ENCODE peak calls at places on chromosomes 1 and 21, in eight cellular contexts. One of them, this sample, is unnamed.

GRCh38 chr1:227792216-227793078 is 23.0 kb upstream of the PRSS38 start:
- DNase-seq in B cell: no peak
- DNase-seq in activated CD4-positive, alpha-beta T cell treated with anti-CD3 and anti-CD28 coated beads, Interleukin-2, amount 50 U/mL, for 1 hour: no peak
- DNase-seq in activated naive CD8-positive, alpha-beta T cell treated with anti-CD3 and anti-CD28 coated beads, Interleukin-2, amount 10 ng/mL, durations not matched to agents 7 days and 5 days: no peak
- DNase-seq in left ventricle myocardium inferior: no peak
- DNase-seq in activated CD8-positive, alpha-beta memory T cell treated with anti-CD3 and anti-CD28 coated beads for 4 hours: no peak
- DNase-seq in HT-29: no peak
- DNase-seq in NCI-H1092: no peak
- DNase-seq in this sample: no peak

GRCh38 chr1:108117908-108118902 is 81.9 kb downstream of the SLC25A24 start:
- DNase-seq in NCI-H1092: no peak
- DNase-seq in activated naive CD8-positive, alpha-beta T cell treated with anti-CD3 and anti-CD28 coated beads, Interleukin-2, amount 10 ng/mL, durations not matched to agents 7 days and 5 days: no peak
- DNase-seq in HT-29: no peak
- DNase-seq in B cell: no peak
- DNase-seq in activated CD4-positive, alpha-beta T cell treated with anti-CD3 and anti-CD28 coated beads, Interleukin-2, amount 50 U/mL, for 1 hour: no peak
- DNase-seq in left ventricle myocardium inferior: no peak
- DNase-seq in activated CD8-positive, alpha-beta memory T cell treated with anti-CD3 and anti-CD28 coated beads for 4 hours: no peak
- DNase-seq in this sample: peak; percentile 73

GRCh38 chr21:21279193-21279901 is 281.1 kb downstream of the NCAM2 start:
- DNase-seq in HT-29: no peak
- DNase-seq in NCI-H1092: no peak
- DNase-seq in B cell: no peak
- DNase-seq in left ventricle myocardium inferior: no peak
- DNase-seq in activated naive CD8-positive, alpha-beta T cell treated with anti-CD3 and anti-CD28 coated beads, Interleukin-2, amount 10 ng/mL, durations not matched to agents 7 days and 5 days: no peak
- DNase-seq in activated CD8-positive, alpha-beta memory T cell treated with anti-CD3 and anti-CD28 coated beads for 4 hours: no peak
- DNase-seq in activated CD4-positive, alpha-beta T cell treated with anti-CD3 and anti-CD28 coated beads, Interleukin-2, amount 50 U/mL, for 1 hour: no peak
- DNase-seq in this sample: no peak

GRCh38 chr1:115837762-115838421 is 3.0 kb downstream of the NHLH2 start:
- DNase-seq in NCI-H1092: no peak
- DNase-seq in B cell: no peak
- DNase-seq in activated CD8-positive, alpha-beta memory T cell treated with anti-CD3 and anti-CD28 coated beads for 4 hours: no peak
- DNase-seq in left ventricle myocardium inferior: no peak
- DNase-seq in activated CD4-positive, alpha-beta T cell treated with anti-CD3 and anti-CD28 coated beads, Interleukin-2, amount 50 U/mL, for 1 hour: no peak
- DNase-seq in HT-29: no peak
- DNase-seq in activated naive CD8-positive, alpha-beta T cell treated with anti-CD3 and anti-CD28 coated beads, Interleukin-2, amount 10 ng/mL, durations not matched to agents 7 days and 5 days: peak; percentile 32
- DNase-seq in this sample: no peak

GRCh38 chr1:2348346-2349275 is 42.7 kb downstream of the MORN1 start:
- DNase-seq in activated CD4-positive, alpha-beta T cell treated with anti-CD3 and anti-CD28 coated beads, Interleukin-2, amount 50 U/mL, for 1 hour: no peak
- DNase-seq in B cell: no peak
- DNase-seq in activated CD8-positive, alpha-beta memory T cell treated with anti-CD3 and anti-CD28 coated beads for 4 hours: no peak
- DNase-seq in activated naive CD8-positive, alpha-beta T cell treated with anti-CD3 and anti-CD28 coated beads, Interleukin-2, amount 10 ng/mL, durations not matched to agents 7 days and 5 days: no peak
- DNase-seq in left ventricle myocardium inferior: peak; percentile 5
- DNase-seq in HT-29: no peak
- DNase-seq in NCI-H1092: no peak
- DNase-seq in this sample: no peak

GRCh38 chr1:111214086-111214801 is 13.3 kb upstream of the CHI3L2 start:
- DNase-seq in activated CD8-positive, alpha-beta memory T cell treated with anti-CD3 and anti-CD28 coated beads for 4 hours: no peak
- DNase-seq in B cell: no peak
- DNase-seq in activated naive CD8-positive, alpha-beta T cell treated with anti-CD3 and anti-CD28 coated beads, Interleukin-2, amount 10 ng/mL, durations not matched to agents 7 days and 5 days: peak; percentile 43
- DNase-seq in activated CD4-positive, alpha-beta T cell treated with anti-CD3 and anti-CD28 coated beads, Interleukin-2, amount 50 U/mL, for 1 hour: no peak
- DNase-seq in NCI-H1092: no peak
- DNase-seq in HT-29: no peak
- DNase-seq in left ventricle myocardium inferior: no peak
- DNase-seq in this sample: no peak

GRCh38 chr21:14943636-14944035 is 121.2 kb downstream of the NRIP1 start:
- DNase-seq in activated naive CD8-positive, alpha-beta T cell treated with anti-CD3 and anti-CD28 coated beads, Interleukin-2, amount 10 ng/mL, durations not matched to agents 7 days and 5 days: no peak
- DNase-seq in left ventricle myocardium inferior: no peak
- DNase-seq in activated CD8-positive, alpha-beta memory T cell treated with anti-CD3 and anti-CD28 coated beads for 4 hours: no peak
- DNase-seq in activated CD4-positive, alpha-beta T cell treated with anti-CD3 and anti-CD28 coated beads, Interleukin-2, amount 50 U/mL, for 1 hour: no peak
- DNase-seq in HT-29: no peak
- DNase-seq in B cell: no peak
- DNase-seq in NCI-H1092: no peak
- DNase-seq in this sample: peak; percentile 62

GRCh38 chr1:213277036-213277435 is 226.0 kb downstream of the RPS6KC1 start:
- DNase-seq in left ventricle myocardium inferior: no peak
- DNase-seq in activated CD4-positive, alpha-beta T cell treated with anti-CD3 and anti-CD28 coated beads, Interleukin-2, amount 50 U/mL, for 1 hour: no peak
- DNase-seq in HT-29: no peak
- DNase-seq in NCI-H1092: no peak
- DNase-seq in B cell: no peak
- DNase-seq in activated naive CD8-positive, alpha-beta T cell treated with anti-CD3 and anti-CD28 coated beads, Interleukin-2, amount 10 ng/mL, durations not matched to agents 7 days and 5 days: no peak
- DNase-seq in activated CD8-positive, alpha-beta memory T cell treated with anti-CD3 and anti-CD28 coated beads for 4 hours: no peak
- DNase-seq in this sample: peak; percentile 16

GRCh38 chr1:182293119-182293589 is 98.4 kb downstream of the GLUL start:
- DNase-seq in activated naive CD8-positive, alpha-beta T cell treated with anti-CD3 and anti-CD28 coated beads, Interleukin-2, amount 10 ng/mL, durations not matched to agents 7 days and 5 days: no peak
- DNase-seq in HT-29: no peak
- DNase-seq in NCI-H1092: no peak
- DNase-seq in left ventricle myocardium inferior: no peak
- DNase-seq in activated CD4-positive, alpha-beta T cell treated with anti-CD3 and anti-CD28 coated beads, Interleukin-2, amount 50 U/mL, for 1 hour: no peak
- DNase-seq in activated CD8-positive, alpha-beta memory T cell treated with anti-CD3 and anti-CD28 coated beads for 4 hours: no peak
- DNase-seq in B cell: no peak
- DNase-seq in this sample: no peak

GRCh38 chr1:54559771-54560231 is 11.8 kb downstream of the ACOT11 start:
- DNase-seq in B cell: peak; percentile 5
- DNase-seq in HT-29: no peak
- DNase-seq in activated CD4-positive, alpha-beta T cell treated with anti-CD3 and anti-CD28 coated beads, Interleukin-2, amount 50 U/mL, for 1 hour: no peak
- DNase-seq in NCI-H1092: no peak
- DNase-seq in left ventricle myocardium inferior: peak; percentile 80
- DNase-seq in activated CD8-positive, alpha-beta memory T cell treated with anti-CD3 and anti-CD28 coated beads for 4 hours: no peak
- DNase-seq in activated naive CD8-positive, alpha-beta T cell treated with anti-CD3 and anti-CD28 coated beads, Interleukin-2, amount 10 ng/mL, durations not matched to agents 7 days and 5 days: peak; percentile 8
- DNase-seq in this sample: no peak

GRCh38 chr1:1732381-1732780 is 8.2 kb upstream of the CDK11A start:
- DNase-seq in activated CD8-positive, alpha-beta memory T cell treated with anti-CD3 and anti-CD28 coated beads for 4 hours: no peak
- DNase-seq in left ventricle myocardium inferior: no peak
- DNase-seq in activated CD4-positive, alpha-beta T cell treated with anti-CD3 and anti-CD28 coated beads, Interleukin-2, amount 50 U/mL, for 1 hour: no peak
- DNase-seq in NCI-H1092: no peak
- DNase-seq in B cell: no peak
- DNase-seq in HT-29: no peak
- DNase-seq in activated naive CD8-positive, alpha-beta T cell treated with anti-CD3 and anti-CD28 coated beads, Interleukin-2, amount 10 ng/mL, durations not matched to agents 7 days and 5 days: no peak
- DNase-seq in this sample: no peak

GRCh38 chr21:27201197-27201596 is 234.3 kb upstream of the ADAMTS5 start:
- DNase-seq in left ventricle myocardium inferior: no peak
- DNase-seq in NCI-H1092: no peak
- DNase-seq in activated CD8-positive, alpha-beta memory T cell treated with anti-CD3 and anti-CD28 coated beads for 4 hours: no peak
- DNase-seq in HT-29: no peak
- DNase-seq in activated naive CD8-positive, alpha-beta T cell treated with anti-CD3 and anti-CD28 coated beads, Interleukin-2, amount 10 ng/mL, durations not matched to agents 7 days and 5 days: no peak
- DNase-seq in B cell: no peak
- DNase-seq in activated CD4-positive, alpha-beta T cell treated with anti-CD3 and anti-CD28 coated beads, Interleukin-2, amount 50 U/mL, for 1 hour: no peak
- DNase-seq in this sample: peak; percentile 5

GRCh38 chr1:91545506-91546300 is 45.1 kb downstream of the CDC7 start:
- DNase-seq in left ventricle myocardium inferior: no peak
- DNase-seq in activated CD8-positive, alpha-beta memory T cell treated with anti-CD3 and anti-CD28 coated beads for 4 hours: no peak
- DNase-seq in activated CD4-positive, alpha-beta T cell treated with anti-CD3 and anti-CD28 coated beads, Interleukin-2, amount 50 U/mL, for 1 hour: no peak
- DNase-seq in activated naive CD8-positive, alpha-beta T cell treated with anti-CD3 and anti-CD28 coated beads, Interleukin-2, amount 10 ng/mL, durations not matched to agents 7 days and 5 days: no peak
- DNase-seq in B cell: no peak
- DNase-seq in HT-29: no peak
- DNase-seq in NCI-H1092: no peak
- DNase-seq in this sample: no peak

GRCh38 chr21:23936224-23936623 is 1671.1 kb downstream of the MRPL39 start:
- DNase-seq in NCI-H1092: no peak
- DNase-seq in activated CD4-positive, alpha-beta T cell treated with anti-CD3 and anti-CD28 coated beads, Interleukin-2, amount 50 U/mL, for 1 hour: no peak
- DNase-seq in activated naive CD8-positive, alpha-beta T cell treated with anti-CD3 and anti-CD28 coated beads, Interleukin-2, amount 10 ng/mL, durations not matched to agents 7 days and 5 days: no peak
- DNase-seq in activated CD8-positive, alpha-beta memory T cell treated with anti-CD3 and anti-CD28 coated beads for 4 hours: no peak
- DNase-seq in left ventricle myocardium inferior: no peak
- DNase-seq in HT-29: peak; percentile 13
- DNase-seq in B cell: no peak
- DNase-seq in this sample: peak; percentile 53

GRCh38 chr1:197917813-197918646 is 858 bp downstream of the LHX9 start:
- DNase-seq in activated naive CD8-positive, alpha-beta T cell treated with anti-CD3 and anti-CD28 coated beads, Interleukin-2, amount 10 ng/mL, durations not matched to agents 7 days and 5 days: peak; percentile 57
- DNase-seq in activated CD8-positive, alpha-beta memory T cell treated with anti-CD3 and anti-CD28 coated beads for 4 hours: no peak
- DNase-seq in NCI-H1092: no peak
- DNase-seq in HT-29: no peak
- DNase-seq in left ventricle myocardium inferior: no peak
- DNase-seq in activated CD4-positive, alpha-beta T cell treated with anti-CD3 and anti-CD28 coated beads, Interleukin-2, amount 50 U/mL, for 1 hour: no peak
- DNase-seq in B cell: peak; percentile 48
- DNase-seq in this sample: no peak

GRCh38 chr1:43437031-43437973 is 16.4 kb downstream of the HYI start:
- DNase-seq in NCI-H1092: no peak
- DNase-seq in left ventricle myocardium inferior: no peak
- DNase-seq in HT-29: peak; percentile 22
- DNase-seq in activated naive CD8-positive, alpha-beta T cell treated with anti-CD3 and anti-CD28 coated beads, Interleukin-2, amount 10 ng/mL, durations not matched to agents 7 days and 5 days: peak; percentile 15
- DNase-seq in activated CD4-positive, alpha-beta T cell treated with anti-CD3 and anti-CD28 coated beads, Interleukin-2, amount 50 U/mL, for 1 hour: no peak
- DNase-seq in activated CD8-positive, alpha-beta memory T cell treated with anti-CD3 and anti-CD28 coated beads for 4 hours: no peak
- DNase-seq in B cell: no peak
- DNase-seq in this sample: no peak